ENCODE peak calls at places on chromosomes 2 and 18, in six cellular contexts. One of them, this sample, is unnamed.

GRCh38 chr18:78655921-78656320 is 323.7 kb upstream of the SALL3 start:
- DNase-seq in coronary artery: no peak
- DNase-seq in GM10248: no peak
- DNase-seq in GM13977: no peak
- DNase-seq in HepG2: no peak
- DNase-seq in CD4-positive, alpha-beta T cell: no peak
- DNase-seq in this sample: no peak

GRCh38 chr2:48733067-48733503 is 22.4 kb downstream of the LHCGR start:
- DNase-seq in coronary artery: no peak
- DNase-seq in GM13977: no peak
- DNase-seq in HepG2: no peak
- DNase-seq in CD4-positive, alpha-beta T cell: no peak
- DNase-seq in GM10248: no peak
- DNase-seq in this sample: no peak

GRCh38 chr2:43168016-43168369 is 58.4 kb downstream of the ZFP36L2 start:
- DNase-seq in GM10248: no peak
- DNase-seq in coronary artery: no peak
- DNase-seq in HepG2: no peak
- DNase-seq in GM13977: no peak
- DNase-seq in CD4-positive, alpha-beta T cell: no peak
- DNase-seq in this sample: no peak

GRCh38 chr2:118665784-118666529 is 181.5 kb downstream of the EN1 start:
- DNase-seq in CD4-positive, alpha-beta T cell: no peak
- DNase-seq in coronary artery: no peak
- DNase-seq in GM13977: no peak
- DNase-seq in HepG2: no peak
- DNase-seq in GM10248: no peak
- DNase-seq in this sample: no peak

GRCh38 chr2:84713441-84713840 is 167.4 kb downstream of the TRABD2A start:
- DNase-seq in HepG2: no peak
- DNase-seq in coronary artery: no peak
- DNase-seq in CD4-positive, alpha-beta T cell: no peak
- DNase-seq in GM10248: no peak
- DNase-seq in GM13977: no peak
- DNase-seq in this sample: no peak

GRCh38 chr2:28292491-28292890 is 100.2 kb upstream of the FOSL2 start:
- DNase-seq in CD4-positive, alpha-beta T cell: no peak
- DNase-seq in HepG2: no peak
- DNase-seq in GM13977: no peak
- DNase-seq in coronary artery: no peak
- DNase-seq in GM10248: no peak
- DNase-seq in this sample: peak; percentile 11

GRCh38 chr18:46475367-46475752 is 181.7 kb downstream of the LOXHD1 start:
- DNase-seq in GM10248: no peak
- DNase-seq in GM13977: no peak
- DNase-seq in CD4-positive, alpha-beta T cell: no peak
- DNase-seq in coronary artery: no peak
- DNase-seq in HepG2: no peak
- DNase-seq in this sample: no peak

GRCh38 chr2:52613064-52613463 is 1154.5 kb upstream of the CHAC2 start:
- DNase-seq in GM13977: no peak
- DNase-seq in GM10248: no peak
- DNase-seq in coronary artery: no peak
- DNase-seq in CD4-positive, alpha-beta T cell: no peak
- DNase-seq in HepG2: no peak
- DNase-seq in this sample: no peak

GRCh38 chr2:63698825-63699548 is 110.2 kb downstream of the MDH1 start:
- DNase-seq in CD4-positive, alpha-beta T cell: no peak
- DNase-seq in coronary artery: peak; percentile 81
- DNase-seq in GM10248: peak; percentile 41
- DNase-seq in GM13977: peak; percentile 50
- DNase-seq in HepG2: peak; percentile 72
- DNase-seq in this sample: no peak

GRCh38 chr18:33761363-33761762 is 183.3 kb downstream of the ASXL3 start:
- DNase-seq in HepG2: no peak
- DNase-seq in coronary artery: no peak
- DNase-seq in GM13977: no peak
- DNase-seq in CD4-positive, alpha-beta T cell: no peak
- DNase-seq in GM10248: no peak
- DNase-seq in this sample: no peak

GRCh38 chr2:173354601-173355131 is at the start of gene CDCA7:
- DNase-seq in coronary artery: no peak
- DNase-seq in CD4-positive, alpha-beta T cell: peak; percentile 11
- DNase-seq in GM13977: peak; percentile 87
- DNase-seq in GM10248: peak; percentile 85
- DNase-seq in HepG2: peak; percentile 64
- DNase-seq in this sample: peak; percentile 90
- TF ChIP-seq CTCF in coronary artery: no peak
- TF ChIP-seq CTCF in CD4-positive, alpha-beta T cell: no peak
- TF ChIP-seq CTCF in GM13977: peak; percentile 15
- TF ChIP-seq CTCF in GM10248: no peak
- TF ChIP-seq CTCF in HepG2: peak; percentile 38
- TF ChIP-seq CTCF in this sample: peak; percentile 14

DNA sequence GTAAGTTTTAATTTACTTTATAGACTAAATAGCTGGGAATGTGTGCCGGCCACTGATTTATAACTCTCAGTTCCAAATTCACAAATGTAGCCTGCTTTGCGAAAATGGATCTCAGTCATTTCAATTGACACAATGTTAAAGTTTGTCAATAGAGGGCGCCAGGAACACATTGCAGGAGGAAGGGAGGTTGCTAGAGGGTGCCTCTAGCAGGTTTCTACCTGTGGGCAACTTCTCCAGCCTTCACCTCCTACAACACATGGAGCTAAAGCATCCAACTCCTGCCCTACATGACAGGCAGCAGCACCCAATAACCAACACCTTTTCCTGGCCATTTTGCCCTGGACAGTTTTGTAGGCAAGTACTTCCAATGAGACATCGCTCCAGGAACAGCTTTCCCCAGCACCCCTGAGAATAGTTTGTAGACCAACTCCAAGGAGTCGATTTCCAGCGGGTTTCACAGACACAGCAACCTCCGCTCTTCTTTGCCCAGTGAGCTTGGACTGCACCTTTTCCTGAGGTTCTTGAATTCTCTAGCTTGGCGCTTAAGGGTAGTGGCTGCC is 784.8 kb upstream of the CDH2 start:
- DNase-seq in GM10248: no peak
- DNase-seq in coronary artery: peak; percentile 45
- DNase-seq in GM13977: peak; percentile 3
- DNase-seq in HepG2: peak; percentile 36
- DNase-seq in CD4-positive, alpha-beta T cell: no peak
- DNase-seq in this sample: no peak
- TF ChIP-seq CTCF in GM10248: peak; percentile 25
- TF ChIP-seq CTCF in coronary artery: no peak
- TF ChIP-seq CTCF in GM13977: peak; percentile 59
- TF ChIP-seq CTCF in HepG2: peak; percentile 71
- TF ChIP-seq CTCF in CD4-positive, alpha-beta T cell: no peak
- TF ChIP-seq CTCF in this sample: peak; percentile 57

GRCh38 chr2:241261628-241262027 is 53.8 kb downstream of the HDLBP start:
- DNase-seq in GM13977: no peak
- DNase-seq in coronary artery: no peak
- DNase-seq in CD4-positive, alpha-beta T cell: no peak
- DNase-seq in HepG2: no peak
- DNase-seq in GM10248: no peak
- DNase-seq in this sample: peak; percentile 54
- TF ChIP-seq CTCF in GM13977: no peak
- TF ChIP-seq CTCF in coronary artery: no peak
- TF ChIP-seq CTCF in CD4-positive, alpha-beta T cell: no peak
- TF ChIP-seq CTCF in HepG2: peak; percentile 23
- TF ChIP-seq CTCF in GM10248: no peak
- TF ChIP-seq CTCF in this sample: no peak

DNA sequence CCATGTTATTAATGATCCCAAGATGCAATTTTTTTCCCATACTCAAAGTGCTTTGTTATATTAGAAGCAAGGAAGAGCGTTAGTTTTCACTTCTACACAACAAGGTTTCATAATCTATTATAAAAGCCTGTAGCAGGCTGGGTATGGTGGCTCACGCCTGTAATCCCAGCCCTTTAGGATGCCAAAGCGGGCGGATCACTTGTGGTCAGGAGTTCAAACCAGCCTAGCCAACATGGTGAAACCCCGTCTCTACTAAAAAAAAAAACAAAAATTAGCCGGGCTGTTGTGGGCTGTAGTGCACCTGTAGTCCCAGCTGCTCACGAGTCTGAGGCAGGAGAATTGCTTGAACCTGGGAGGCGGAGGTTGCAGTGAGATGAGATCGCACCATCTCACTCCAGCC is 19.0 kb upstream of the SERPINB2 start:
- DNase-seq in HepG2: no peak
- DNase-seq in GM10248: no peak
- DNase-seq in GM13977: no peak
- DNase-seq in coronary artery: no peak
- DNase-seq in CD4-positive, alpha-beta T cell: no peak
- DNase-seq in this sample: no peak
- TF ChIP-seq CTCF in HepG2: no peak
- TF ChIP-seq CTCF in GM10248: no peak
- TF ChIP-seq CTCF in GM13977: no peak
- TF ChIP-seq CTCF in coronary artery: no peak
- TF ChIP-seq CTCF in CD4-positive, alpha-beta T cell: no peak
- TF ChIP-seq CTCF in this sample: no peak

GRCh38 chr2:199704358-199705238 is 146.4 kb downstream of the FTCDNL1 start:
- DNase-seq in GM10248: peak; percentile 25
- DNase-seq in HepG2: peak; percentile 53
- DNase-seq in GM13977: peak; percentile 30
- DNase-seq in coronary artery: no peak
- DNase-seq in CD4-positive, alpha-beta T cell: no peak
- DNase-seq in this sample: no peak
- TF ChIP-seq CTCF in GM10248: peak; percentile 57
- TF ChIP-seq CTCF in HepG2: peak; percentile 90
- TF ChIP-seq CTCF in GM13977: peak; percentile 58
- TF ChIP-seq CTCF in coronary artery: no peak
- TF ChIP-seq CTCF in CD4-positive, alpha-beta T cell: peak; percentile 11
- TF ChIP-seq CTCF in this sample: peak; percentile 54

GRCh38 chr2:14905571-14905970 is 273.1 kb downstream of the LRATD1 start:
- DNase-seq in GM13977: no peak
- DNase-seq in coronary artery: no peak
- DNase-seq in HepG2: no peak
- DNase-seq in CD4-positive, alpha-beta T cell: no peak
- DNase-seq in GM10248: no peak
- DNase-seq in this sample: no peak
- TF ChIP-seq CTCF in GM13977: no peak
- TF ChIP-seq CTCF in coronary artery: no peak
- TF ChIP-seq CTCF in HepG2: no peak
- TF ChIP-seq CTCF in CD4-positive, alpha-beta T cell: no peak
- TF ChIP-seq CTCF in GM10248: no peak
- TF ChIP-seq CTCF in this sample: no peak

GRCh38 chr18:53920312-53921075 is 304.0 kb downstream of the MBD2 start:
- DNase-seq in coronary artery: no peak
- DNase-seq in HepG2: no peak
- DNase-seq in GM10248: no peak
- DNase-seq in GM13977: no peak
- DNase-seq in CD4-positive, alpha-beta T cell: no peak
- DNase-seq in this sample: no peak
- TF ChIP-seq CTCF in coronary artery: no peak
- TF ChIP-seq CTCF in HepG2: no peak
- TF ChIP-seq CTCF in GM10248: no peak
- TF ChIP-seq CTCF in GM13977: no peak
- TF ChIP-seq CTCF in CD4-positive, alpha-beta T cell: no peak
- TF ChIP-seq CTCF in this sample: no peak

DNA sequence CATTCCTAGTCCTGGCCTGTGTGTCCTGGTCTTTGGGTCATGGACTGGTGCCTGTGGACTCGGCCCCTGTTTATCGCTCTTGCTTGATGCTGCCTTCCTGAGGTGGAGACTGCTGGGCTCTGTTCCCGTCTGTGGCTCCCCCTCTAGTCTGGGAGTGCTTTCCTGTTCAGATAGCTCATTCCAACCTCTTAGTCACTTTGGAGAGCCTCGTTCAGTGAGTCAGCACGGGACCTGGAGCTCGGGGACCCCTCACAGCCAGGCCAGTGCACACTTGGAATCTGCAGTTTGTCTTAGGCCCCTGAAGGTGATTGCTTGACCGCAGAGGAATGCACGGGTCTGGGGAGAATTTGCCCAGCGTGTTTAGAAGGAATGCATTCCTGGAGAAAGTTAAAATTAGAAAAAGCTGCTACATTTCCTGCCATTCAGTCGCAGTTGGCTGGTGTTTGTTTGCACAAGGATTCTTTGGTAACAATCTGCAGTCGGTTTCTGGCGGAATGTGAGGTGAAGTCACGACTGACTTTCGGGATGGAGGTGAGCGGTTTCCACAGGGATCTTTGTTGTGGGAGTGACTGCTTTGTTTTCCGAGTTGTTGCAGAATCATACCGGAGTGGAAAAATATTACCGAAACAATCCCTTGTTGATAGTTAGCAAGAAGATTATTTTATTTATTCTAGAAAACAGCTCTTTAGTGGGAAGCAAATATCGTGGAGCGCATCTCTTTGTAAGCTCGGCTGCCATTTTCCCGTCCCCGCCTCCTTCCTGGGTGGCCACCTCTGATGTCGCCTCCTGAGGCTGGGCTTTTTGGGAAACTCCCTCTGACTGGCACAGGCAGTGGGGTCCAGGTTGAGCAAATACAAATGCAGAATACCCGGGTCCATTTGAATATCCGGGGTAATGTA is 29.6 kb downstream of the SH3BP4 start:
- DNase-seq in GM13977: no peak
- DNase-seq in GM10248: no peak
- DNase-seq in coronary artery: peak; percentile 89
- DNase-seq in HepG2: peak; percentile 94
- DNase-seq in CD4-positive, alpha-beta T cell: no peak
- DNase-seq in this sample: peak; percentile 92
- TF ChIP-seq CTCF in GM13977: no peak
- TF ChIP-seq CTCF in GM10248: no peak
- TF ChIP-seq CTCF in coronary artery: no peak
- TF ChIP-seq CTCF in HepG2: peak; percentile 63
- TF ChIP-seq CTCF in CD4-positive, alpha-beta T cell: no peak
- TF ChIP-seq CTCF in this sample: no peak

DNA sequence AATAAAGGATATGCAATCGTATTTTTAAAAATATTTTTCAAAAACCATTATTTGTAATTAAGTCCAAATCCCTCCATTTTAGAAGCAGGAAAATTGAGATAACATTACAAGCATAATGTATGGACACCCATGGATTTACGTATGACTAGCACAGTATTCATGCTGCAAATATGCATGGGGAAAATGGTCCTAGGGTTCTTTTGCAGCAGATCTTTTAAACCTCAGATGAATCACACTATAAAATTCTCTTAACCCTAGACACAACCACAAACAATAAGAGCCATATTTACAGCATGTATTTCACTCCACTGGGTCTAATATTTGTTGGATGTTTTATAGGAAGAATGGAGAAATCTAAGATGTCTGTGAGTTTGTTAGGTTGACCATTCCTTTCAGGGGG is 453.4 kb downstream of the TGIF1 start:
- DNase-seq in GM10248: no peak
- DNase-seq in coronary artery: no peak
- DNase-seq in HepG2: no peak
- DNase-seq in CD4-positive, alpha-beta T cell: no peak
- DNase-seq in GM13977: no peak
- DNase-seq in this sample: no peak
- TF ChIP-seq CTCF in GM10248: no peak
- TF ChIP-seq CTCF in coronary artery: no peak
- TF ChIP-seq CTCF in HepG2: no peak
- TF ChIP-seq CTCF in CD4-positive, alpha-beta T cell: no peak
- TF ChIP-seq CTCF in GM13977: no peak
- TF ChIP-seq CTCF in this sample: no peak

GRCh38 chr2:86193901-86194567 is 1.2 kb downstream of the IMMT start:
- DNase-seq in GM13977: no peak
- DNase-seq in GM10248: no peak
- DNase-seq in HepG2: peak; percentile 54
- DNase-seq in coronary artery: no peak
- DNase-seq in CD4-positive, alpha-beta T cell: no peak
- DNase-seq in this sample: no peak
- TF ChIP-seq CTCF in GM13977: no peak
- TF ChIP-seq CTCF in GM10248: no peak
- TF ChIP-seq CTCF in HepG2: no peak
- TF ChIP-seq CTCF in coronary artery: no peak
- TF ChIP-seq CTCF in CD4-positive, alpha-beta T cell: no peak
- TF ChIP-seq CTCF in this sample: no peak

This sample was measured in osteocyte.